ENCODE peak calls at places on chromosomes 1 and 21, in four cellular contexts. K is sigmoid colon, X is colonic mucosa, E is ovary. I is an unnamed sample.

GRCh38 chr1:200989337-200989736 is 34.2 kb downstream of the KIF21B start:
- DNase-seq in K (no peak), X (no peak), E (no peak), I (no peak)

GRCh38 chr1:33047839-33048305 is 11.2 kb upstream of the AK2 start:
- DNase-seq in K (no peak), X (no peak), E (no peak), I (no peak)

GRCh38 chr1:13461977-13462376 is 51.7 kb downstream of the PRAMEF20 start:
- DNase-seq in K (no peak), X (no peak), E (no peak), I (no peak)

GRCh38 chr1:6918286-6918907 is 133.1 kb downstream of the CAMTA1 start:
- DNase-seq in K (no peak), X (no peak), E (no peak), I (no peak)

GRCh38 chr1:32361674-32362473 is 411 bp downstream of the FAM229A start:
- DNase-seq in K (peak), X (peak), E (peak), I (peak)

GRCh38 chr1:33088119-33088906 is 7.4 kb downstream of the AZIN2 start:
- DNase-seq in K (no peak), X (no peak), E (no peak), I (no peak)

GRCh38 chr21:28884481-28884880 is 108.2 kb downstream of the LTN1 start:
- DNase-seq in K (no peak), X (no peak), E (no peak), I (no peak)

GRCh38 chr21:30813174-30813573 is at the start of gene KRTAP8-1:
- DNase-seq in K (no peak), X (no peak), E (no peak), I (no peak)

GRCh38 chr1:200795151-200795550 is 56.5 kb downstream of the CAMSAP2 start:
- DNase-seq in K (no peak), X (no peak), E (no peak), I (no peak)

GRCh38 chr1:201624741-201625646 is 86.1 kb downstream of the NAV1 start:
- DNase-seq in K (no peak), X (no peak), E (no peak), I (no peak)

GRCh38 chr1:232613752-232614381 is 16.1 kb downstream of the SIPA1L2 start:
- DNase-seq in K (no peak), X (no peak), E (no peak), I (no peak)

GRCh38 chr1:154556422-154556821 is 2.0 kb downstream of the UBE2Q1 start:
- DNase-seq in K (no peak), X (no peak), E (no peak), I (no peak)

GRCh38 chr1:59212715-59213114 is 84.2 kb upstream of the FGGY start:
- DNase-seq in K (no peak), X (no peak), E (no peak), I (no peak)

GRCh38 chr21:44736291-44737004 is 25.1 kb upstream of the TSPEAR start:
- DNase-seq in K (no peak), X (no peak), E (no peak), I (no peak)

GRCh38 chr1:63868220-63868897 is 94.5 kb downstream of the ROR1 start:
- DNase-seq in K (peak), X (no peak), E (no peak), I (no peak)

GRCh38 chr1:173475564-173476196 is 1.5 kb upstream of the PRDX6 start:
- DNase-seq in K (no peak), X (peak), E (no peak), I (no peak)

GRCh38 chr1:93701619-93702018 is 20.0 kb upstream of the BCAR3 start:
- DNase-seq in K (peak), X (no peak), E (no peak), I (peak)

GRCh38 chr1:155219592-155220031 is 11.1 kb downstream of the MTX1 start:
- DNase-seq in K (no peak), X (peak), E (peak), I (no peak)

GRCh38 chr1:10903826-10904225 is 107.4 kb upstream of the CASZ1 start:
- DNase-seq in K (no peak), X (no peak), E (no peak), I (no peak)

GRCh38 chr1:91693542-91693941 is 192.4 kb downstream of the TGFBR3 start:
- DNase-seq in K (peak), X (no peak), E (peak), I (no peak)

GRCh38 chr1:3070654-3071506 is 1.9 kb downstream of the PRDM16 start:
- DNase-seq in K (peak), X (no peak), E (peak), I (no peak)

GRCh38 chr1:220483700-220484099 is 44.2 kb upstream of the MARK1 start:
- DNase-seq in K (no peak), X (no peak), E (no peak), I (no peak)

GRCh38 chr1:200005160-200005559 is 22.4 kb upstream of the NR5A2 start:
- DNase-seq in K (no peak), X (no peak), E (no peak), I (no peak)

GRCh38 chr1:32172621-32173245 is 6.7 kb upstream of the TXLNA start:
- DNase-seq in K (no peak), X (no peak), E (no peak), I (no peak)

GRCh38 chr1:42170779-42171621 is 6.5 kb upstream of the GUCA2A start:
- DNase-seq in K (no peak), X (no peak), E (no peak), I (peak)

GRCh38 chr1:14881775-14882672 is 271.5 kb upstream of the TMEM51 start:
- DNase-seq in K (no peak), X (no peak), E (no peak), I (no peak)

GRCh38 chr1:6358757-6359567 is 34.6 kb downstream of the ACOT7 start:
- DNase-seq in K (no peak), X (peak), E (peak), I (no peak)

GRCh38 chr1:247212012-247212411 is 40.2 kb upstream of the ZNF124 start:
- DNase-seq in K (no peak), X (no peak), E (no peak), I (no peak)
- H3K27ac ChIP-seq in K (no peak), X (no peak), E (no peak), I (no peak)

DNA sequence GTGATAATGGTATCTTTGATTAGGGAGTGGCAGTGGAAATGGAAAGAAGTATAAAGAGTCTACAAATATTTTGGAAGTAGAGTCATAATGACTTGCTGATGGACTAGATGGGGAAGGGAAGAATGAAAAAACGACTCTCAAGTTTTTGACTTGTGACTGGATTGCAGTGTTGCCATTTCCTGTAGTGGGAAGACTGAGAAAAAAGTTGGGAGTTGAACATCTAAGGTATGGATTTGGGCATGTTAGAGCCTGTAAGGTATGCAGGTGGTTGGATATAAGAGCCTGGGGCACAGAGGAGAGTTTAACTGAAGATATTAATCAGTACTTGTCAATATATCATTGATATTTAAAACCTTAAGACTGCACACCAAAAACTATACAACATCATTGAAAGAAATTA is 19.4 kb downstream of the DNM3 start:
- DNase-seq in K (no peak), X (no peak), E (no peak), I (no peak)
- H3K27ac ChIP-seq in K (no peak), X (no peak), E (no peak), I (no peak)

GRCh38 chr1:19557609-19558051 is 72.3 kb upstream of the CAPZB start:
- DNase-seq in K (no peak), X (no peak), E (no peak), I (no peak)

GRCh38 chr1:19563336-19564097 is 78.2 kb upstream of the CAPZB start:
- DNase-seq in K (peak), X (peak), E (peak), I (peak)

GRCh38 chr1:19564366-19564765 is 79.0 kb upstream of the CAPZB start:
- DNase-seq in K (no peak), X (peak), E (peak), I (no peak)

GRCh38 chr1:19560480-19560879 is 75.1 kb upstream of the CAPZB start:
- DNase-seq in K (no peak), X (no peak), E (no peak), I (no peak)

DNA sequence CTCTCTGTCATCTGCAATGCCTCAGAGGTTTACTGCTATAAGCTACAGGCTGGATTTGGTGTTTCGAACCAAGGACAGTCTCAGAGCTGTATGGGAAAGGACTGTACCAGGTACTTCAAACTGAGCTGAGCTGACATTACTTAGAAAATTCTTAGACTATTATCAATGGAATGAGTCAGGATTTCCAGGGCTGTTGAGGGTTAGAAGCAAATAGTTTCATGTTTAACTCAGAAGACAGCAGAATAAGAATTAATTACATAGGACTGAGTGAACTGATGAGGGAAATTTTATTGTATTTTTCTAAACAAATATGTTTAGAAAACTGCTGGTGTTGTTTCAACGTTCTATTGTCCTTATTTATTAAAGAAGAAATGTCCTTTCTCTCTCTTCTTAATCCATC is 74.3 kb upstream of the CAPZB start:
- DNase-seq in K (no peak), X (no peak), E (no peak), I (no peak)
- H3K27ac ChIP-seq in K (no peak), X (no peak), E (no peak), I (no peak)

DNA sequence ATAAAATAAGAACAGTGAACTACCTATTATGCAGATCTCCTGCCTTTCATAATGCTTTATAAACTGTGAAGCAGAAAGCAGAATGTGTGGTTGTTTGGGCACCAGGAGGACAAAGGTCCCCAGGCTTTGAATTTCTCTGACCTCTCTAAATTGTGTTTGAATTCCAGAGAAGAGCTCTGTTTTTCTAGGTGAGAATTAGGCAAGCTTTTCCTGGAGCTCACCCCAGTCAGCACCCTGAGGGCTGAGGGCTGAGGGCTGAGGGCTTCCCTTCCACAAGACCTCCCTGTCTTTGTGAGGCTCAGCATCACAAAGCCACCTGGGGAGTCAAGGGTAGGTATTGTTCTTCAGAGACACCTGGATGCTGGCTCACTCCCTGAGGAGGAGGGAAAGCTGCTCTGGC is 45.5 kb upstream of the LRIG2 start:
- DNase-seq in K (no peak), X (no peak), E (no peak), I (no peak)
- H3K27ac ChIP-seq in K (no peak), X (no peak), E (no peak), I (no peak)

GRCh38 chr21:46095106-46095719 is 2.7 kb upstream of the COL6A2 start:
- DNase-seq in K (peak), X (no peak), E (peak), I (peak)

GRCh38 chr21:46092811-46093667 is 4.9 kb upstream of the COL6A2 start:
- DNase-seq in K (peak), X (no peak), E (peak), I (no peak)

GRCh38 chr21:46095814-46096595 is 1.9 kb upstream of the COL6A2 start:
- DNase-seq in K (no peak), X (no peak), E (peak), I (no peak)

GRCh38 chr21:46093668-46094400 is 4.1 kb upstream of the COL6A2 start:
- DNase-seq in K (peak), X (no peak), E (peak), I (peak)

GRCh38 chr21:46094401-46095105 is 3.4 kb upstream of the COL6A2 start:
- DNase-seq in K (no peak), X (no peak), E (no peak), I (peak)
- H3K27ac ChIP-seq in K (peak), X (no peak), E (no peak), I (peak)

GRCh38 chr21:37253991-37254390 is 13.1 kb downstream of the VPS26C start:
- DNase-seq in K (no peak), X (no peak), E (no peak), I (no peak)
- H3K27ac ChIP-seq in K (no peak), X (no peak), E (no peak), I (no peak)

GRCh38 chr1:30701266-30701650 is 22.1 kb downstream of the MATN1 start:
- DNase-seq in K (no peak), X (no peak), E (no peak), I (no peak)
- H3K27ac ChIP-seq in K (peak), X (no peak), E (no peak), I (no peak)

GRCh38 chr1:37478890-37479254 is 4.5 kb downstream of the ZC3H12A start:
- DNase-seq in K (no peak), X (peak), E (no peak), I (no peak)

GRCh38 chr1:37481289-37482003 is 7.1 kb downstream of the ZC3H12A start:
- DNase-seq in K (no peak), X (no peak), E (no peak), I (no peak)

GRCh38 chr1:37479255-37480124 is 5.1 kb downstream of the ZC3H12A start:
- DNase-seq in K (peak), X (peak), E (peak), I (peak)

GRCh38 chr1:37480581-37481288 is 6.4 kb downstream of the ZC3H12A start:
- DNase-seq in K (no peak), X (peak), E (no peak), I (no peak)

DNA sequence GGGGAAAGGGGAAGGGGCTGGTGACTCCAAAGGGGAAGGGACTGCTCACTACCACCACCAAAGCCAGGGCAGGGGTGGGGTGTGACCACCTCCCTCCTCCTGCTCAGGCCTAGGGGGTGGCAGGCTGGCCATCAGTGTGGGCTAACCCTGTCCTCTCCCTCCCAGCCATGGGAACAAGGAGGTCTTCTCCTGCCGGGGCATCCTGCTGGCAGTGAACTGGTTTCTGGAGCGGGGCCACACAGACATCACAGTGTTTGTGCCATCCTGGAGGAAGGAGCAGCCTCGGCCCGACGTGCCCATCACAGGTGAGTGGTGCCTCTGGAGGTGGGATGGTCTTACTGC is 5.7 kb downstream of the ZC3H12A start:
- DNase-seq in K (no peak), X (no peak), E (peak), I (no peak)
- H3K27ac ChIP-seq in K (peak), X (peak), E (peak), I (peak)

DNA sequence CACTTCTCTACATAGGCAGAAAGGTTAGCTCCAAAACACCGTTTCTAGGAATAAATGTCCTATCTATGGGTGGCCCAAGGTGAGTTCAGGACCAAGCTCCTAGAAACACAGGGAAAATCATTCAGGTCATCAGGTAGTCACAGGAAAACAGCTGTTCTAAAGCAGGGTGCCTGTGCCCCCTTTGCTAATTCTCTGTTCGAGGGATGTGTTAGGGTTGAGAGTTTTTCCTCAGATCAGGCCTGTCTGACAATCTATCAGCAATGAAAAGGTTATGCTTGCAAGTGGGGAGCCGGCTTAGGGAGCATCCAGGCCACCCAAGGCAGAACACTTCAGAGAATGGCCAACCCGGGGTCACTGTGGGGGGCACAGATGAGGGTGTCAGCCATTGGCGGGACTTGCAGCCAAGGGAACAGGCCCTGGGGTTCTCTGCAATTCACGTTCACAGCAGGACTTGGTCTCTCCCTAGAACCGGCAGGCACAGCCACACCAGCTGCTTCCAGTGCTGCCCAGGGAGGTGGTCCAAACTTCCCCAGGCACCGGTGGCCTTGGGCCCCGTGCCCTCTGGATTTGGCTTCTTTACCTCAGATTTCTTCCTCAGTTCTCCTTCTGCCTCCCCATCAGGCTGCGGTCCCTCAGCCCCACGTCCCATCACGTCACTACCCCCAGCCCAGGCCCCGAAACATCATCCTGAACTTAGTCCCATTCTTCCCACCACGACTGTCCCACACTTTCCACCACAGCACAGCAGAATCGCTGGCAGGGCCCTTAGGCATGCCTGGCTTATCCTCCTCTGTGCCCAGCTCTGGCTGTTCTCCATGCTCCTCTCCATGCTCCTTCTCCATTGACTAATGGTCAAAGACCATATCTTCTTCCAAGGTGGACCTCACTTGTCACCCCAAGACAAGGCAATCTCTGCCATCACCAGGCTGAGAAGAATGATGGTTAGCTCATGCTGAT is 11.0 kb downstream of the CD2 start:
- DNase-seq in K (no peak), X (no peak), E (no peak), I (no peak)
- H3K27ac ChIP-seq in K (no peak), X (no peak), E (no peak), I (no peak)

GRCh38 chr1:226645279-226645976 is 93.7 kb downstream of the ITPKB start:
- DNase-seq in K (peak), X (no peak), E (no peak), I (no peak)

GRCh38 chr1:226644541-226645176 is 94.4 kb downstream of the ITPKB start:
- DNase-seq in K (peak), X (no peak), E (no peak), I (no peak)

GRCh38 chr1:226646870-226647449 is 92.1 kb downstream of the ITPKB start:
- DNase-seq in K (no peak), X (no peak), E (no peak), I (no peak)

GRCh38 chr1:226647719-226648118 is 91.4 kb downstream of the ITPKB start:
- DNase-seq in K (no peak), X (no peak), E (no peak), I (no peak)

DNA sequence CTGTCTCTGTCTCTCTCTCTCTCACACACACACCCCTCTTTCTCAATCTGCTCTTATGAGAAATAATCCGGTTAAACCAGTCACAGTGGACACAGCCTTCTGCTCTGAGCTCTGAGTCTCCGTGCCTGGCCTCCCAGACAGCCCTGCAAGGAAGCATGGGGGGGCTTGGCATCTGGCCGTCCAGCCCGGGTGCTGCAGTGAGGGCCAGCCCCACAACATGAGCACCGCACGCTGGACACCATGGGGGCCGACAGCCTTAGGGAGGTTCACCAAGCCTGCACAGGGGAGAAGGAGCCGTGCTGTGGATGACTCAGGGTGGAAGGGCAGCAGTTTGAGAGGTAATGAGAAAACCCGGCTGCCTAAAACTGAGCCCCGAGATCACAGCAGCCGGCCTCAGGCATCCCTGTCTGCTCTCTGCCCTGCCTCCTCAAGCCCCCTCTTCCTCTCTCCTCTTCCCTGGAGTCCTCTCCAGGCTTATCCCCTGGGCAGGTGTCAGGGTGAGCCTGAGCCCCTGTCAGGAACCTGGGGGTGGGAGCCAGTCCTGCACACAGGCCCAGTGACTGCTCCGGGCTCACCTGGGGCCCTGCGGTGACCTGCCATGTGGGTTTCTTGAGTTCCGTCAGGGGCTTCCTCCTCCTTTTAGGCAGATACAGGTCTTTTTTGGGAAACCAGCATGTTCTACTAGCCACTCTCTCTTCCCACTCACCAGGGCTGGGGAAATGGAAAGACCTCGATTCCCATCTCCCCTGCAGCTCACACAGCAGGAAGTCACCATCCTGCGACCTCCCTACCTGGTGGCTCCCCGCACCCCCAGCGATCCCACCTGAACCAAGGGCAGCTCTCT is 92.8 kb downstream of the ITPKB start:
- DNase-seq in K (peak), X (no peak), E (no peak), I (no peak)
- H3K27ac ChIP-seq in K (no peak), X (no peak), E (no peak), I (no peak)

I was measured in coronary artery.